ENCODE peak calls at places on chromosome 5, in five cellular contexts. One of them, this sample, is unnamed.

GRCh38 chr5:151742870-151743294 is 15.5 kb downstream of the ATOX1 start:
- DNase-seq in K562: peak; percentile 48
- DNase-seq in HCT116: peak; percentile 56
- DNase-seq in IMR-90: peak; percentile 74
- DNase-seq in A549: peak; percentile 70
- DNase-seq in this sample: no peak

GRCh38 chr5:14685757-14686156 is 21.2 kb downstream of the OTULIN start:
- DNase-seq in HCT116: peak; percentile 23
- DNase-seq in A549: peak; percentile 56
- DNase-seq in K562: peak; percentile 47
- DNase-seq in IMR-90: peak; percentile 69
- DNase-seq in this sample: no peak

GRCh38 chr5:139881145-139881733 is 85.6 kb downstream of the PSD2 start:
- DNase-seq in HCT116: no peak
- DNase-seq in K562: no peak
- DNase-seq in IMR-90: no peak
- DNase-seq in A549: no peak
- DNase-seq in this sample: no peak

GRCh38 chr5:166499452-166500240 is 1791.8 kb upstream of the WWC1 start:
- DNase-seq in HCT116: no peak
- DNase-seq in IMR-90: no peak
- DNase-seq in K562: no peak
- DNase-seq in A549: no peak
- DNase-seq in this sample: no peak

GRCh38 chr5:89024082-89024481 is 141.1 kb upstream of the MEF2C start:
- DNase-seq in IMR-90: no peak
- DNase-seq in HCT116: no peak
- DNase-seq in K562: no peak
- DNase-seq in A549: no peak
- DNase-seq in this sample: no peak

GRCh38 chr5:107466233-107466769 is 204.4 kb downstream of the EFNA5 start:
- DNase-seq in IMR-90: peak; percentile 66
- DNase-seq in A549: peak; percentile 95
- DNase-seq in HCT116: no peak
- DNase-seq in K562: peak; percentile 39
- DNase-seq in this sample: no peak

GRCh38 chr5:61904730-61905129 is 401.3 kb upstream of the KIF2A start:
- DNase-seq in HCT116: no peak
- DNase-seq in A549: no peak
- DNase-seq in IMR-90: no peak
- DNase-seq in K562: no peak
- DNase-seq in this sample: no peak

GRCh38 chr5:35963381-35963843 is 25.0 kb upstream of the CAPSL start:
- DNase-seq in IMR-90: peak; percentile 20
- DNase-seq in A549: peak; percentile 11
- DNase-seq in K562: peak; percentile 58
- DNase-seq in HCT116: no peak
- DNase-seq in this sample: no peak

GRCh38 chr5:73273379-73274050 is 100.5 kb downstream of the TMEM174 start:
- DNase-seq in K562: no peak
- DNase-seq in A549: peak; percentile 83
- DNase-seq in IMR-90: no peak
- DNase-seq in HCT116: no peak
- DNase-seq in this sample: no peak

GRCh38 chr5:149046196-149046829 is 16.5 kb downstream of the SH3TC2 start:
- DNase-seq in HCT116: no peak
- DNase-seq in K562: peak; percentile 57
- DNase-seq in IMR-90: peak; percentile 61
- DNase-seq in A549: no peak
- DNase-seq in this sample: no peak

GRCh38 chr5:132677191-132677590 is 3.4 kb downstream of the IL4 start:
- DNase-seq in HCT116: peak; percentile 79
- DNase-seq in K562: peak; percentile 53
- DNase-seq in A549: peak; percentile 86
- DNase-seq in IMR-90: peak; percentile 91
- DNase-seq in this sample: no peak

DNA sequence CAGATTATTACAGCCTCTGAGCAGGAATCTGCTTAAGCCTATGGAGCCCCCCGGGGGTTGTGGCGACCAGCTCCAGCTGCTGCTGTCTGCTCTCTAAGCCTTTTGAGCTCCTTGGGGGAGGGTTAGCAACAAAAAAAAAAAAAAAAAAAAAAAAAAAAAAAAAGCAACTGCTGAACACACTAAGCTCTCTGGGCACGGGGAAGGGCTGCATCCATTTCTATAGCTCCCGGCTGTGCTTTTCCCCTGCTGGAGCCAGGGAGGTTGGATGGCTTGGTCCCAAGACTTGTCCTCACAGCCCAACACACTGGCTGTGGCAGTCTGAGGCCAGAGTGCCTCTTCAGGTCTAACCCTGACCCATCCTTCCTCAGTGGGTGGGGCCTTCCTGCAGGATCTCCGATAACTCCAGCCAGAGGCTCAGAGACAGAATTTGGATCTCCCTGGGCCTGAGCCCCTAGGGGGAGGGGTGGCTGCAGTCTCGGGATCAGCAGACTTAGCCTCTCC is 82.1 kb downstream of the FBN2 start:
- DNase-seq in IMR-90: no peak
- DNase-seq in HCT116: no peak
- DNase-seq in A549: no peak
- DNase-seq in K562: no peak
- DNase-seq in this sample: no peak
- TF ChIP-seq CEBPB in IMR-90: no peak
- TF ChIP-seq CEBPB in HCT116: no peak
- TF ChIP-seq CEBPB in A549: no peak
- TF ChIP-seq CEBPB in K562: no peak
- TF ChIP-seq CEBPB in this sample: no peak

GRCh38 chr5:37005946-37006540 is 129.5 kb downstream of the NIPBL start:
- DNase-seq in HCT116: peak; percentile 7
- DNase-seq in A549: peak; percentile 31
- DNase-seq in IMR-90: peak; percentile 39
- DNase-seq in K562: peak; percentile 15
- DNase-seq in this sample: no peak
- TF ChIP-seq CEBPB in HCT116: no peak
- TF ChIP-seq CEBPB in A549: no peak
- TF ChIP-seq CEBPB in IMR-90: no peak
- TF ChIP-seq CEBPB in K562: no peak
- TF ChIP-seq CEBPB in this sample: no peak

GRCh38 chr5:112752335-112752734 is 14.7 kb downstream of the APC start:
- DNase-seq in K562: no peak
- DNase-seq in HCT116: no peak
- DNase-seq in IMR-90: no peak
- DNase-seq in A549: no peak
- DNase-seq in this sample: no peak

GRCh38 chr5:112762113-112762810 is 24.6 kb downstream of the APC start:
- DNase-seq in IMR-90: peak; percentile 40
- DNase-seq in K562: no peak
- DNase-seq in A549: peak; percentile 9
- DNase-seq in HCT116: no peak
- DNase-seq in this sample: no peak

GRCh38 chr5:112758676-112759075 is 21.0 kb downstream of the APC start:
- DNase-seq in K562: no peak
- DNase-seq in A549: no peak
- DNase-seq in HCT116: no peak
- DNase-seq in IMR-90: no peak
- DNase-seq in this sample: no peak

GRCh38 chr5:112755703-112756102 is 18.0 kb downstream of the APC start:
- DNase-seq in HCT116: no peak
- DNase-seq in A549: no peak
- DNase-seq in K562: no peak
- DNase-seq in IMR-90: no peak
- DNase-seq in this sample: no peak

GRCh38 chr5:112757468-112758208 is 20.0 kb downstream of the APC start:
- DNase-seq in A549: peak; percentile 65
- DNase-seq in HCT116: peak; percentile 48
- DNase-seq in IMR-90: peak; percentile 68
- DNase-seq in K562: peak; percentile 68
- DNase-seq in this sample: no peak
- TF ChIP-seq CEBPB in A549: no peak
- TF ChIP-seq CEBPB in HCT116: no peak
- TF ChIP-seq CEBPB in IMR-90: no peak
- TF ChIP-seq CEBPB in K562: no peak
- TF ChIP-seq CEBPB in this sample: no peak

GRCh38 chr5:172002840-172003512 is 3.5 kb downstream of the FBXW11 start:
- DNase-seq in A549: no peak
- DNase-seq in HCT116: no peak
- DNase-seq in K562: no peak
- DNase-seq in IMR-90: no peak
- DNase-seq in this sample: no peak

GRCh38 chr5:172004824-172005237 is 1.6 kb downstream of the FBXW11 start:
- DNase-seq in HCT116: no peak
- DNase-seq in IMR-90: no peak
- DNase-seq in A549: peak; percentile 17
- DNase-seq in K562: peak; percentile 36
- DNase-seq in this sample: no peak

GRCh38 chr5:172003750-172004149 is 2.7 kb downstream of the FBXW11 start:
- DNase-seq in A549: no peak
- DNase-seq in K562: no peak
- DNase-seq in IMR-90: no peak
- DNase-seq in HCT116: no peak
- DNase-seq in this sample: no peak

GRCh38 chr5:171999877-172000276 is 6.6 kb downstream of the FBXW11 start:
- DNase-seq in IMR-90: no peak
- DNase-seq in A549: no peak
- DNase-seq in K562: no peak
- DNase-seq in HCT116: no peak
- DNase-seq in this sample: no peak

GRCh38 chr5:172002310-172002709 is 4.1 kb downstream of the FBXW11 start:
- DNase-seq in K562: peak; percentile 50
- DNase-seq in A549: peak; percentile 35
- DNase-seq in HCT116: peak; percentile 28
- DNase-seq in IMR-90: no peak
- DNase-seq in this sample: no peak
- TF ChIP-seq CEBPB in K562: no peak
- TF ChIP-seq CEBPB in A549: no peak
- TF ChIP-seq CEBPB in HCT116: no peak
- TF ChIP-seq CEBPB in IMR-90: no peak
- TF ChIP-seq CEBPB in this sample: no peak

GRCh38 chr5:161373345-161373707 is 173.2 kb downstream of the GABRB2 start:
- DNase-seq in K562: no peak
- DNase-seq in HCT116: no peak
- DNase-seq in A549: no peak
- DNase-seq in IMR-90: no peak
- DNase-seq in this sample: no peak

GRCh38 chr5:161372682-161373344 is 173.7 kb downstream of the GABRB2 start:
- DNase-seq in K562: no peak
- DNase-seq in A549: no peak
- DNase-seq in HCT116: no peak
- DNase-seq in IMR-90: no peak
- DNase-seq in this sample: no peak

GRCh38 chr5:161369032-161369431 is 177.5 kb downstream of the GABRB2 start:
- DNase-seq in HCT116: no peak
- DNase-seq in IMR-90: no peak
- DNase-seq in K562: no peak
- DNase-seq in A549: no peak
- DNase-seq in this sample: no peak
- TF ChIP-seq CEBPB in HCT116: no peak
- TF ChIP-seq CEBPB in IMR-90: no peak
- TF ChIP-seq CEBPB in K562: no peak
- TF ChIP-seq CEBPB in A549: no peak
- TF ChIP-seq CEBPB in this sample: no peak